ENCODE peak calls at places on chromosomes 12 and 14, in eight cellular contexts. G is CD4-positive, CD25-positive, alpha-beta regulatory T cell; T is stimulated activated CD8-positive, alpha-beta memory T cell treated with anti-CD3 and anti-CD28 coated beads, Interleukin-4, amount 100 ng/mL, for 24 hours; C is GM06990; Z is activated T-cell treated with anti-CD3 and anti-CD28 coated beads, Interleukin-2, amount 50 U/mL, for 4 hours; L is AG04449; Y is iris pigment epithelial cell; E is memory B cell. F is an unnamed sample.

GRCh38 chr12:171743-172705 is 41.9 kb downstream of the SLC6A12 start:
- DNase-seq in T (no peak), G (no peak), L (no peak), Z (no peak), E (no peak), C (no peak), Y (no peak), F (no peak)

GRCh38 chr14:90491868-90492560 is 95.2 kb downstream of the CALM1 start:
- DNase-seq in G (no peak), Y (peak; percentile 37), T (no peak), Z (no peak), L (no peak), E (no peak), C (no peak), F (no peak)

GRCh38 chr14:74975059-74975810 is 19.8 kb upstream of the PGF start:
- DNase-seq in E (no peak), Z (no peak), L (no peak), G (no peak), Y (no peak), C (no peak), T (no peak), F (no peak)

GRCh38 chr12:131230340-131231099 is 276.8 kb downstream of the ADGRD1 start:
- DNase-seq in Y (no peak), T (no peak), L (no peak), G (no peak), C (no peak), Z (no peak), E (no peak), F (no peak)

GRCh38 chr14:47022721-47023120 is 371.1 kb upstream of the RPL10L start:
- DNase-seq in C (no peak), E (no peak), G (no peak), T (no peak), Y (no peak), Z (no peak), L (no peak), F (no peak)

GRCh38 chr12:48013287-48013686 is 9.0 kb upstream of the COL2A1 start:
- DNase-seq in E (no peak), C (no peak), G (no peak), T (no peak), Z (no peak), Y (no peak), L (no peak), F (no peak)

GRCh38 chr14:36509056-36509917 is 10.7 kb downstream of the NKX2-1 start:
- DNase-seq in L (no peak), Z (no peak), E (no peak), Y (no peak), G (no peak), C (no peak), T (no peak), F (no peak)

GRCh38 chr14:51168220-51168613 is 71.8 kb upstream of the TMX1 start:
- DNase-seq in Z (no peak), G (no peak), Y (peak; percentile 9), E (no peak), L (no peak), T (no peak), C (no peak), F (no peak)

GRCh38 chr12:71558445-71558844 is 105.2 kb downstream of the ZFC3H1 start:
- DNase-seq in L (peak; percentile 33), Y (no peak), G (no peak), E (no peak), C (no peak), T (no peak), Z (no peak), F (no peak)

GRCh38 chr14:62655161-62655560 is 390.1 kb downstream of the KCNH5 start:
- DNase-seq in L (no peak), T (no peak), G (no peak), Z (no peak), Y (peak; percentile 72), C (no peak), E (no peak), F (no peak)

GRCh38 chr14:38405851-38406630 is 150.1 kb upstream of the CLEC14A start:
- DNase-seq in Y (peak; percentile 83), E (no peak), Z (no peak), L (peak; percentile 87), G (no peak), C (no peak), T (no peak), F (no peak)

GRCh38 chr14:104930526-104931322 is 6.0 kb downstream of the PLD4 start:
- DNase-seq in L (no peak), Z (no peak), E (no peak), T (no peak), Y (no peak), C (no peak), G (no peak), F (no peak)

GRCh38 chr14:64841121-64841611 is 38.5 kb downstream of the SPTB start:
- DNase-seq in Y (peak; percentile 94), C (no peak), G (no peak), L (peak; percentile 34), Z (no peak), T (no peak), E (no peak), F (no peak)

GRCh38 chr12:81141220-81141619 is 63.3 kb downstream of the ACSS3 start:
- DNase-seq in Y (no peak), L (no peak), C (no peak), Z (no peak), G (no peak), E (no peak), T (no peak), F (no peak)

GRCh38 chr12:119296535-119296934 is 38.0 kb upstream of the CCDC60 start:
- DNase-seq in Z (no peak), C (no peak), G (no peak), T (no peak), E (no peak), L (no peak), Y (no peak), F (no peak)

GRCh38 chr12:52086366-52086765 is 6.9 kb downstream of the SMIM41 start:
- DNase-seq in Z (no peak), T (no peak), G (no peak), C (no peak), L (no peak), Y (no peak), E (no peak), F (no peak)

GRCh38 chr12:15728118-15728598 is 61.0 kb downstream of the EPS8 start:
- DNase-seq in Z (no peak), Y (peak; percentile 85), T (no peak), G (no peak), L (peak; percentile 53), E (no peak), C (no peak), F (no peak)

GRCh38 chr14:24398298-24398942 is 383 bp upstream of the NYNRIN start:
- DNase-seq in T (no peak), L (no peak), E (no peak), Y (no peak), G (no peak), C (no peak), Z (no peak), F (no peak)

GRCh38 chr12:93229494-93230310 is 148.0 kb upstream of the NUDT4 start:
- DNase-seq in T (no peak), Z (no peak), G (no peak), L (peak; percentile 60), Y (peak; percentile 93), C (no peak), E (no peak), F (no peak)

GRCh38 chr12:13165578-13166120 is 30.9 kb upstream of the EMP1 start:
- DNase-seq in T (peak; percentile 60), Y (peak; percentile 78), G (peak; percentile 50), C (no peak), L (no peak), E (no peak), Z (peak; percentile 73), F (peak; percentile 88)

GRCh38 chr12:122481861-122482260 is 18.9 kb downstream of the ZCCHC8 start:
- DNase-seq in Z (no peak), T (no peak), L (no peak), Y (peak; percentile 40), G (no peak), C (no peak), E (no peak), F (no peak)

GRCh38 chr14:102629011-102629444 is 36.6 kb downstream of the RCOR1 start:
- DNase-seq in E (no peak), L (no peak), C (no peak), Y (no peak), T (no peak), Z (no peak), G (no peak), F (no peak)

GRCh38 chr12:84375472-84375871 is 537.1 kb downstream of the SLC6A15 start:
- DNase-seq in T (no peak), Z (no peak), Y (peak; percentile 74), C (no peak), L (peak; percentile 9), G (no peak), E (no peak), F (no peak)

GRCh38 chr14:99681832-99682148 is 2.3 kb upstream of the CYP46A1 start:
- DNase-seq in L (no peak), T (no peak), Z (no peak), E (no peak), G (no peak), C (no peak), Y (no peak), F (no peak)

GRCh38 chr12:8844665-8845064 is 22.2 kb downstream of the A2ML1 start:
- DNase-seq in Y (peak; percentile 41), L (no peak), C (no peak), T (no peak), Z (no peak), E (no peak), G (no peak), F (no peak)

GRCh38 chr12:117208206-117208605 is 17.9 kb upstream of the FBXO21 start:
- DNase-seq in E (no peak), C (no peak), T (no peak), Z (no peak), G (no peak), Y (no peak), L (no peak), F (no peak)

GRCh38 chr12:121159467-121160307 is 27.0 kb downstream of the P2RX7 start:
- DNase-seq in L (no peak), Y (no peak), T (no peak), Z (no peak), C (peak; percentile 28), G (no peak), E (no peak), F (peak; percentile 54)

GRCh38 chr14:78164226-78164853 is 5.8 kb upstream of the NRXN3 start:
- DNase-seq in Z (no peak), E (no peak), Y (no peak), T (no peak), L (no peak), G (no peak), C (no peak), F (no peak)

GRCh38 chr12:109961201-109961600 is 35.0 kb downstream of the GIT2 start:
- DNase-seq in L (no peak), Z (no peak), C (no peak), E (no peak), T (no peak), G (no peak), Y (peak; percentile 52), F (no peak)

GRCh38 chr14:58816416-58817115 is 178.8 kb downstream of the DACT1 start:
- DNase-seq in T (no peak), G (no peak), E (no peak), C (no peak), L (no peak), Z (no peak), Y (no peak), F (no peak)

GRCh38 chr12:55068416-55069010 is 48.7 kb downstream of the NEUROD4 start:
- DNase-seq in Y (peak; percentile 60), G (peak; percentile 35), T (no peak), C (no peak), Z (no peak), E (no peak), L (peak; percentile 9), F (peak; percentile 53)

GRCh38 chr14:32382704-32383103 is 53.6 kb downstream of the AKAP6 start:
- DNase-seq in L (no peak), G (no peak), Z (no peak), E (no peak), C (no peak), Y (peak; percentile 32), T (no peak), F (no peak)

GRCh38 chr12:4909397-4909733 is 340 bp upstream of the KCNA1 start:
- DNase-seq in Z (no peak), Y (no peak), E (no peak), C (no peak), T (no peak), G (no peak), L (no peak), F (no peak)

F was measured in CD14-positive monocyte.